ENCODE peak calls at places on chromosome 12, in eight cellular contexts. Q is upper lobe of right lung, Y is glutamatergic neuron, A is GM23338, K is esophagus muscularis mucosa, L is breast epithelium, I is AG10803, D is MCF 10A. W is an unnamed sample.

GRCh38 chr12:127293507-127294310 is 973.3 kb upstream of the TMEM132C start:
- DNase-seq in Q (peak), Y (peak), A (peak), K (no peak), L (no peak), I (peak), D (peak), W (peak)

GRCh38 chr12:120741476-120742206 is 16.0 kb downstream of the ACADS start:
- DNase-seq in Q (no peak), Y (no peak), A (no peak), K (no peak), L (no peak), I (no peak), D (no peak), W (no peak)

GRCh38 chr12:106427917-106428316 is 70.4 kb downstream of the POLR3B start:
- DNase-seq in Q (no peak), Y (no peak), A (no peak), K (no peak), L (no peak), I (no peak), D (no peak), W (no peak)

GRCh38 chr12:32780111-32780510 is 24.4 kb upstream of the YARS2 start:
- DNase-seq in Q (no peak), Y (no peak), A (no peak), K (no peak), L (no peak), I (no peak), D (no peak), W (peak)

GRCh38 chr12:95884998-95885397 is 26.2 kb downstream of the SNRPF start:
- DNase-seq in Q (no peak), Y (no peak), A (no peak), K (no peak), L (no peak), I (no peak), D (no peak), W (no peak)

GRCh38 chr12:56257491-56258067 is 605 bp downstream of the ANKRD52 start:
- DNase-seq in Q (no peak), Y (peak), A (peak), K (no peak), L (no peak), I (no peak), D (peak), W (peak)

GRCh38 chr12:132227782-132228417 is 83.6 kb downstream of the NOC4L start:
- DNase-seq in Q (no peak), Y (no peak), A (no peak), K (no peak), L (no peak), I (no peak), D (no peak), W (no peak)

GRCh38 chr12:118984206-118984943 is 3.0 kb downstream of the SRRM4 start:
- DNase-seq in Q (no peak), Y (no peak), A (no peak), K (no peak), L (no peak), I (no peak), D (no peak), W (no peak)

GRCh38 chr12:386651-387050 is 2.5 kb downstream of the KDM5A start:
- DNase-seq in Q (no peak), Y (no peak), A (no peak), K (no peak), L (no peak), I (peak), D (peak), W (peak)

GRCh38 chr12:88552672-88553079 is 27.6 kb downstream of the KITLG start:
- DNase-seq in Q (no peak), Y (no peak), A (no peak), K (no peak), L (no peak), I (peak), D (peak), W (peak)

GRCh38 chr12:121767525-121768016 is 25.9 kb downstream of the RHOF start:
- DNase-seq in Q (no peak), Y (peak), A (no peak), K (no peak), L (no peak), I (peak), D (no peak), W (peak)

GRCh38 chr12:75819512-75819911 is 212.1 kb downstream of the PHLDA1 start:
- DNase-seq in Q (no peak), Y (no peak), A (no peak), K (no peak), L (no peak), I (no peak), D (no peak), W (no peak)

GRCh38 chr12:85405781-85406522 is 125.9 kb downstream of the ALX1 start:
- DNase-seq in Q (no peak), Y (no peak), A (no peak), K (no peak), L (no peak), I (peak), D (peak), W (peak)

GRCh38 chr12:1566449-1567135 is 27.8 kb downstream of the FBXL14 start:
- DNase-seq in Q (no peak), Y (no peak), A (peak), K (no peak), L (no peak), I (no peak), D (no peak), W (no peak)

GRCh38 chr12:70091021-70091521 is 152.2 kb upstream of the CNOT2 start:
- DNase-seq in Q (no peak), Y (no peak), A (no peak), K (no peak), L (no peak), I (no peak), D (no peak), W (no peak)

GRCh38 chr12:119036878-119037493 is 55.6 kb downstream of the SRRM4 start:
- DNase-seq in Q (no peak), Y (peak), A (peak), K (no peak), L (no peak), I (peak), D (no peak), W (peak)

GRCh38 chr12:1740161-1740948 is 49.5 kb downstream of the ADIPOR2 start:
- DNase-seq in Q (no peak), Y (no peak), A (no peak), K (no peak), L (no peak), I (no peak), D (no peak), W (no peak)

GRCh38 chr12:52615912-52616311 is 2.4 kb downstream of the KRT73 start:
- DNase-seq in Q (no peak), Y (no peak), A (no peak), K (peak), L (no peak), I (no peak), D (no peak), W (no peak)

GRCh38 chr12:7241404-7242005 is 52.0 kb downstream of the PEX5 start:
- DNase-seq in Q (no peak), Y (no peak), A (no peak), K (no peak), L (no peak), I (peak), D (peak), W (peak)

GRCh38 chr12:110704750-110705149 is 15.8 kb upstream of the HVCN1 start:
- DNase-seq in Q (no peak), Y (no peak), A (peak), K (no peak), L (no peak), I (no peak), D (peak), W (no peak)

GRCh38 chr12:1360812-1361211 is 233.6 kb downstream of the FBXL14 start:
- DNase-seq in Q (no peak), Y (no peak), A (no peak), K (no peak), L (no peak), I (peak), D (no peak), W (peak)

GRCh38 chr12:74334770-74335169 is 202.9 kb upstream of the ATXN7L3B start:
- DNase-seq in Q (no peak), Y (no peak), A (peak), K (no peak), L (no peak), I (no peak), D (peak), W (peak)

GRCh38 chr12:32894566-32894965 is 2.0 kb downstream of the PKP2 start:
- DNase-seq in Q (no peak), Y (no peak), A (no peak), K (no peak), L (no peak), I (no peak), D (peak), W (no peak)

DNA sequence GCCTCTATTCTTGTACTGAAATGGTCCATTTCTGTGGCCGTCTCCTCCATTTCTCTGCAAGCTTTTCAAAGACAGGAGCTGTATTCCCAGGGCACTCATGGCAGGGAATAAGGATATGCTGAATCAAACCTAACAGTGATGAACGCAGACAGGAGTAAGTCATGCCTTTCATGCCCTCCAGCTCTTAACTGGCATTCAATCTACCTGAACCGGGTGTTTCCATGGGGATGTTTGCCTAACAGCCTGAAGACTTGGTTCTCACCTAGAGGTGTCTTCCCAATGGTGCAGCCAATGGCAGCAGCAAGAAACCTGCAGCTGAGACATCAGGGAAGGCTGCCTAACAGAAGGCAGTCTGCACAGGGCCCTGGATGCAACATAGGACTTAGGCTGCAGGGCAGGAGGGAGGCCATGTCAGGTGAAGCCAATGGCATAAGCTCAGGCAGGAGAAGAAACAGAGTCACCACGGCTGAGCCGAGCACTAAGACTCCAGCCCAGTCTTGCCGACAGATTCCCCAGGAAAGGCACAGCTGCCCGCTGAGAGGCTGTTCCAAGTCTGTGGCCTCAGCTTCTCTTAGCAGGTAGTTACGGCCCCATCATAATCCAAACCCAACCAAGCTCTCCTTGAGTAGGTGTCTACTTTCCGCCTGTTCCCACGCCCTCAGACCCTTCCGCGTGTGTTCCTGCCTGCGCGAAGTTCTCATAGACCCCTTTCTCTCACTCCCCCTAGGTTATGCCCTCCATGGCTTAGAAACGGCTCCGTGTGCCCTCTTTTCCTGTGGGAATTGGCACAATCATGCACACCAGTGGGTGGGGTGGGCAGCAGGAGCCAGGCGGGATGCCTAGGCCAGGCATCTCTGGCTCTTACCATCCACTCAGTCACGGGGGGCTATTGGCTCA is 44.1 kb downstream of the VWF start:
- DNase-seq in Q (no peak), Y (no peak), A (no peak), K (no peak), L (peak), I (no peak), D (no peak), W (no peak)
- TF ChIP-seq CTCF in Q (no peak), Y (no peak), A (no peak), K (no peak), L (no peak), I (no peak), D (no peak), W (no peak)

GRCh38 chr12:77151030-77151429 is 85.7 kb upstream of the E2F7 start:
- DNase-seq in Q (no peak), Y (no peak), A (no peak), K (no peak), L (no peak), I (no peak), D (no peak), W (no peak)

GRCh38 chr12:77153706-77154105 is 88.3 kb upstream of the E2F7 start:
- DNase-seq in Q (no peak), Y (no peak), A (no peak), K (no peak), L (no peak), I (peak), D (no peak), W (peak)

DNA sequence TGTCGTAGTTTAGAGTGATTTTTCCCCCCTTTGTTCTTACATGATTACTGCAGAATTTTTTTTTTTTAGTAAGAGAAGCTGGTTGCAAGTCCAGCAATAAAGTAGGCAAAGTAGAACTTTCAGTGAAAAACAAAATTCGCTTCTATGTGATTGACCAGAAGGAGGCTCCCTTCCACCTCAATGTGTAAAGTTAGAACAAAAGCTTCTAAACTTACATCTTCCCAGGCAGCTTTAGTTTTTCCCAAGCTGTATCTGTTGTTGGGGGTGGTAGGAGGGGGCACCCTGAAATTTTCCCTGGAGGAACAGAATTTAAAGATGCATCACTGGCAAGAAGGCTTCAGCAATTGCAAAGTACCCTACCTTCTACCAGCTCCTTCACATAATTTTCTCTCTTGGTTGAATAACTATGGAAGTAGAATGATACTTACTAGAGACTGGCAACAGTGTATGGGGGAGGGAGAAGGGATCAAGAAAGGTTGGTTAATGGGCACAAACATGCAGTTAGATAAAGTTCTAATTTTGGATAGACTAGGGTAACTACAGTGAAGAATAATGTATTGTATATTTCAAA is 87.3 kb upstream of the E2F7 start:
- DNase-seq in Q (no peak), Y (no peak), A (peak), K (no peak), L (no peak), I (peak), D (peak), W (peak)
- TF ChIP-seq CTCF in Q (peak), Y (peak), A (peak), K (no peak), L (peak), I (peak), D (peak), W (peak)

GRCh38 chr12:21659383-21659782 is 1.7 kb upstream of the LDHB start:
- DNase-seq in Q (no peak), Y (no peak), A (peak), K (no peak), L (no peak), I (no peak), D (peak), W (no peak)
- TF ChIP-seq CTCF in Q (no peak), Y (peak), A (peak), K (no peak), L (no peak), I (no peak), D (no peak), W (peak)

DNA sequence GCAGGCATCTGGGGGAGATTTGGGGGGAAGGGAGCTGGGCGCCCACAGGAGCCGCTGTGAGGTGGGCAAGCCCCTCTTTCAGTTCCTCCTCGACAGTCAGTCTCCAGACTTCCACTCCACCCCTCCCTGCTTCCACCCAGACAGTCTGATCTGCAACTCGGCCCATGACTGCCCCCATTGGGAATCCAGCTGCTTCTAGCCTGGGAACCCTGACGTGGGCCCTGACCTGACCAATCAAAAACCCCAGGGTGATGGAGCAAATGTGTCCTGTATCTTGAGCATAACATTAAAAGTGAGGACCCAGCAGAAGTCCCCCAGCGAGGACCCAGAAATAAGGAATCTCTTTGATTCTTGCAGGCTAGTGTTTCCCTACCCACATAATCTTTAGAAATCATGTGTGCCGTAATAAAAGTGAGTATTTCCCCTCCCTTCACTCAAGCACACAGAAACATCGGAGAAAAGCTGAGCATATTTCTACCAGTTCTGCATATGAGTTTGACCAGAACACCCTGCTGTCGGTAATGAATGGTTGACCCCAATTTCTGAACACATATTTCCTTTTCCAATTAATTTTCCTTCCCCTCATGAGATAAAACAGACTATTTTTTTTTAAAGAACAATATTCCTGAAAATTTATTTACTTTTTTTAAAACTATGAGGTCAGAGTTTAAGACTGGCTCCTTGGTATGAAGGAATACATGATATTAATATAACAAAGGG is 6.4 kb downstream of the SSH1 start:
- DNase-seq in Q (no peak), Y (peak), A (no peak), K (no peak), L (no peak), I (peak), D (no peak), W (peak)
- TF ChIP-seq CTCF in Q (peak), Y (no peak), A (no peak), K (no peak), L (no peak), I (peak), D (no peak), W (peak)

GRCh38 chr12:67456281-67456918 is 187.2 kb downstream of the CAND1 start:
- DNase-seq in Q (no peak), Y (no peak), A (no peak), K (no peak), L (no peak), I (peak), D (peak), W (peak)

GRCh38 chr12:67459578-67459977 is 189.0 kb upstream of the DYRK2 start:
- DNase-seq in Q (no peak), Y (no peak), A (no peak), K (no peak), L (no peak), I (no peak), D (no peak), W (no peak)

GRCh38 chr12:67459173-67459572 is 189.4 kb upstream of the DYRK2 start:
- DNase-seq in Q (no peak), Y (no peak), A (no peak), K (no peak), L (no peak), I (peak), D (no peak), W (no peak)

GRCh38 chr12:67457136-67457535 is 188.0 kb downstream of the CAND1 start:
- DNase-seq in Q (no peak), Y (no peak), A (no peak), K (no peak), L (no peak), I (peak), D (no peak), W (no peak)

GRCh38 chr12:67457799-67458680 is 188.9 kb downstream of the CAND1 start:
- DNase-seq in Q (no peak), Y (no peak), A (peak), K (no peak), L (no peak), I (peak), D (peak), W (peak)
- TF ChIP-seq CTCF in Q (peak), Y (no peak), A (peak), K (peak), L (peak), I (peak), D (no peak), W (peak)

GRCh38 chr12:117907108-117907689 is 61.6 kb downstream of the KSR2 start:
- DNase-seq in Q (no peak), Y (no peak), A (peak), K (no peak), L (no peak), I (no peak), D (no peak), W (no peak)
- TF ChIP-seq CTCF in Q (no peak), Y (no peak), A (peak), K (no peak), L (no peak), I (no peak), D (no peak), W (no peak)